ENCODE peak calls at places on chromosomes 5 and 9, in nine cellular contexts. S is stimulated activated CD8-positive, alpha-beta memory T cell treated with anti-CD3 and anti-CD28 coated beads, Interleukin-4, amount 100 ng/mL, for 1 hour; N is hepatocyte; A is GM04504; M is amniotic stem cell; F is posterior cingulate gyrus; E is activated naive CD4-positive, alpha-beta T cell treated with anti-CD3 and anti-CD28 coated beads, Interleukin-2, amount 10 ng/mL, durations not matched to agents 7 days and 5 days; Z is effector memory CD8-positive, alpha-beta T cell; O is stimulated activated CD4-positive, alpha-beta T cell treated with anti-CD3 and anti-CD28 coated beads, Interleukin-12 subunit alpha, Interleukin-12 subunit beta, amount 100 ng/mL, for 24 hours. K is an unnamed sample.

GRCh38 chr5:95725937-95726810 is 5.0 kb upstream of the RHOBTB3 start:
- DNase-seq in N (no peak), E (no peak), M (no peak), Z (no peak), A (no peak), F (no peak), O (no peak), S (no peak), K (peak; percentile 74)

GRCh38 chr5:137647401-137647800 is 88.5 kb downstream of the KLHL3 start:
- DNase-seq in O (no peak), Z (no peak), N (no peak), M (no peak), S (no peak), A (no peak), F (no peak), E (no peak), K (no peak)

GRCh38 chr9:93223241-93224180 is 39.6 kb downstream of the WNK2 start:
- DNase-seq in A (peak; percentile 26), O (no peak), S (no peak), M (peak; percentile 71), E (no peak), F (no peak), Z (no peak), N (peak; percentile 45), K (peak; percentile 23)

GRCh38 chr5:95864944-95865504 is 42.5 kb upstream of the GLRX start:
- DNase-seq in A (no peak), N (peak; percentile 55), F (no peak), M (no peak), S (no peak), Z (no peak), O (no peak), E (no peak), K (no peak)

GRCh38 chr9:19411316-19411715 is 2.5 kb downstream of the ACER2 start:
- DNase-seq in S (no peak), O (no peak), F (no peak), N (no peak), E (no peak), Z (no peak), A (no peak), M (no peak), K (no peak)

GRCh38 chr5:168217497-168217896 is 73.9 kb upstream of the WWC1 start:
- DNase-seq in M (no peak), A (no peak), S (no peak), E (no peak), O (no peak), N (no peak), Z (no peak), F (no peak), K (no peak)

GRCh38 chr5:35046754-35047153 is 995 bp downstream of the AGXT2 start:
- DNase-seq in O (no peak), A (peak; percentile 85), M (peak; percentile 49), F (no peak), N (no peak), E (no peak), S (no peak), Z (no peak), K (peak; percentile 81)

GRCh38 chr9:130030821-130031481 is 12.0 kb downstream of the FNBP1 start:
- DNase-seq in F (no peak), O (no peak), A (no peak), Z (no peak), E (no peak), S (no peak), N (no peak), M (no peak), K (no peak)

GRCh38 chr9:114371986-114372917 is 15.5 kb downstream of the AKNA start:
- DNase-seq in A (no peak), N (no peak), Z (peak; percentile 58), F (no peak), E (peak; percentile 75), S (no peak), O (no peak), M (no peak), K (no peak)

GRCh38 chr5:158014367-158014766 is 155.4 kb upstream of the CLINT1 start:
- DNase-seq in Z (no peak), S (no peak), E (no peak), O (no peak), N (no peak), M (no peak), A (no peak), F (no peak), K (no peak)

GRCh38 chr5:76544268-76544926 is 78.8 kb downstream of the F2RL2 start:
- DNase-seq in Z (peak; percentile 48), F (no peak), E (peak; percentile 73), N (peak; percentile 78), M (no peak), S (peak; percentile 20), O (peak; percentile 38), A (no peak), K (no peak)

GRCh38 chr5:145350501-145350900 is 484.6 kb downstream of the PRELID2 start:
- DNase-seq in Z (no peak), S (no peak), A (no peak), O (no peak), N (no peak), M (peak; percentile 45), F (no peak), E (no peak), K (peak; percentile 17)

GRCh38 chr5:133934822-133935793 is 33.3 kb downstream of the C5orf15 start:
- DNase-seq in A (no peak), F (no peak), O (no peak), M (no peak), S (no peak), E (no peak), Z (no peak), N (no peak), K (no peak)

GRCh38 chr9:90287567-90288274 is 354.9 kb downstream of the DIRAS2 start:
- DNase-seq in O (no peak), Z (no peak), E (no peak), N (peak; percentile 62), M (no peak), A (no peak), F (no peak), S (no peak), K (no peak)